ENCODE peak calls at places on chromosomes 11 and 22, in seven cellular contexts. N is cardiac fibroblast; P is right atrium auricular region; V is AG10803; M is coronary artery; E is CD4-positive, alpha-beta T cell; X is cardiac muscle cell. Q is an unnamed sample.

GRCh38 chr22:47375621-47376321 is 613.3 kb downstream of the TBC1D22A start:
- DNase-seq in V (no peak), M (no peak), E (no peak), P (no peak), X (no peak), N (no peak), Q (no peak)

GRCh38 chr11:44957051-44957515 is 6.4 kb upstream of the TP53I11 start:
- DNase-seq in E (no peak), M (no peak), P (no peak), X (peak), N (no peak), V (no peak), Q (no peak)

GRCh38 chr11:35632301-35632700 is 14.0 kb downstream of the FJX1 start:
- DNase-seq in M (no peak), P (no peak), X (no peak), V (peak), E (no peak), N (no peak), Q (no peak)

GRCh38 chr11:116687458-116688201 is 85.2 kb downstream of the BUD13 start:
- DNase-seq in V (no peak), M (no peak), P (peak), X (no peak), E (no peak), N (no peak), Q (no peak)

GRCh38 chr11:46273511-46274205 is 3.8 kb upstream of the CREB3L1 start:
- DNase-seq in N (peak), V (peak), X (peak), P (no peak), M (no peak), E (no peak), Q (no peak)

GRCh38 chr11:34333787-34334186 is 24.0 kb downstream of the ABTB2 start:
- DNase-seq in X (no peak), M (no peak), N (no peak), E (no peak), P (no peak), V (no peak), Q (no peak)

GRCh38 chr11:46050065-46050464 is 71.2 kb downstream of the PHF21A start:
- DNase-seq in X (peak), E (no peak), P (no peak), N (peak), M (no peak), V (peak), Q (peak)

GRCh38 chr11:113839842-113840241 is 35.5 kb downstream of the USP28 start:
- DNase-seq in E (no peak), V (no peak), M (no peak), X (no peak), N (no peak), P (no peak), Q (no peak)

GRCh38 chr11:58659404-58659803 is 36.9 kb downstream of the CNTF start:
- DNase-seq in E (no peak), N (no peak), P (no peak), M (no peak), X (no peak), V (no peak), Q (no peak)

GRCh38 chr11:124716596-124716995 is 23.1 kb upstream of the NRGN start:
- DNase-seq in V (peak), N (no peak), M (no peak), E (no peak), P (no peak), X (peak), Q (no peak)

GRCh38 chr22:50486561-50487289 is at the start of gene MIOX:
- DNase-seq in V (peak), M (no peak), P (no peak), N (no peak), X (no peak), E (no peak), Q (no peak)

GRCh38 chr22:41308054-41308453 is 6.7 kb downstream of the ZC3H7B start:
- DNase-seq in N (peak), M (no peak), X (peak), P (no peak), V (peak), E (no peak), Q (no peak)

GRCh38 chr11:128814856-128815705 is 52.0 kb downstream of the KCNJ1 start:
- DNase-seq in N (peak), V (peak), M (no peak), X (peak), P (peak), E (no peak), Q (peak)

GRCh38 chr22:46972901-46973831 is 210.7 kb downstream of the TBC1D22A start:
- DNase-seq in N (no peak), P (no peak), V (peak), M (peak), X (no peak), E (no peak), Q (no peak)

GRCh38 chr11:128901655-128902514 is 10.7 kb downstream of the KCNJ5 start:
- DNase-seq in N (no peak), P (no peak), V (no peak), M (no peak), X (no peak), E (no peak), Q (peak)

GRCh38 chr11:20066783-20067156 is 93.5 kb downstream of the DBX1 start:
- DNase-seq in E (no peak), V (no peak), M (no peak), X (no peak), N (no peak), P (no peak), Q (no peak)

GRCh38 chr22:25139062-25139461 is 60.6 kb upstream of the CRYBB3 start:
- DNase-seq in P (no peak), M (no peak), V (no peak), X (peak), E (no peak), N (peak), Q (no peak)

GRCh38 chr11:43996318-43996717 is 51.5 kb upstream of the ACCSL start:
- DNase-seq in M (peak), P (no peak), X (no peak), V (no peak), E (no peak), N (no peak), Q (no peak)

GRCh38 chr11:85379066-85379465 is 248.1 kb downstream of the DLG2 start:
- DNase-seq in X (no peak), N (no peak), V (no peak), E (no peak), M (no peak), P (no peak), Q (no peak)

GRCh38 chr22:43945632-43946390 is 9.4 kb upstream of the SAMM50 start:
- DNase-seq in P (no peak), E (peak), N (peak), M (no peak), V (peak), X (peak), Q (peak)

GRCh38 chr11:3865388-3866193 is 10.1 kb downstream of the STIM1 start:
- DNase-seq in M (no peak), N (peak), P (no peak), X (peak), V (peak), E (no peak), Q (no peak)

GRCh38 chr22:23888615-23889401 is 5.4 kb upstream of the MIF start:
- DNase-seq in X (peak), N (peak), M (no peak), V (peak), P (no peak), E (no peak), Q (no peak)

GRCh38 chr22:49724893-49725489 is 102.7 kb downstream of the BRD1 start:
- DNase-seq in P (peak), V (peak), N (peak), X (peak), E (peak), M (no peak), Q (peak)

GRCh38 chr11:76445122-76446084 is 585 bp downstream of the EMSY start:
- DNase-seq in V (peak), X (peak), N (peak), M (peak), P (peak), E (peak), Q (peak)

GRCh38 chr11:76448506-76448905 is 3.7 kb downstream of the EMSY start:
- DNase-seq in M (no peak), V (no peak), N (no peak), X (no peak), P (no peak), E (no peak), Q (no peak)

GRCh38 chr11:76444065-76444383 is 794 bp upstream of the EMSY start:
- DNase-seq in P (no peak), M (no peak), X (no peak), N (no peak), V (no peak), E (no peak), Q (no peak)

GRCh38 chr11:76443254-76443935 is 1.4 kb upstream of the EMSY start:
- DNase-seq in P (no peak), M (no peak), N (peak), E (no peak), V (no peak), X (peak), Q (no peak)

DNA sequence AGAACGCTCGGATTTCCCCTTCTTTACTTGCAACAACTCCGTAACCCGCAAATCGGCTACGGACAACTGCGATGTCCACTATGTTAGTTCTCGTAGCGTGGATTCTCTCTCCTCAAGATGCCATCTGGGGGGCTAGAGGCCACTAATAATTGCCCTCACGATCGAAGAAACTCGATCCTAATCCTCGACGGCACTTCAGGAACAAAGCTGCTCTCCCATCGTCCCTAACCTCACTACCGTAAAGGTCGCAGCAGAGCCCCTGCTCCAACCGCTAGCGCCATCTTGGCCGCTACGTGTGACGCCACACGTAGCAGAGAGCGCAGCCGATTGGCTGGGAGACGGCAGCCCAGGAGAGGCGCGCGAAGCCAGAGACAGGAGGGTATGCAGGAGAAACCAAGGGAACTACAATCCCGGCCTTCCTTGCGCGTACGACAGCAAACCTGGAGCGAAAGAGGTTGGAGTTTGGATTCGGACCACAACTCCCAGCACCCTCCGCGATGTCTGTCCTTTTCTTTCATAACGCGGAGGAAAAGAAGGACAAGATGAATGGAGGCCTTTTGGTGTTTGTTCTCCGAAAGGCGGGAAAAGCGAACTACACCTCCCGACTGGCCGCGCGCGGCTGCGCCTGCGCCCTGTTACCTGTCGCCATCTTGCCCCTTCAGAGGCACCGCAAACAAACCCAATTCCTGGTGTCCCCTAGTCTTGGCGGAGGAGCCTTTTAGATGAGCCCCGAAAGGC is at the start of gene EMSY:
- DNase-seq in M (peak), E (peak), P (peak), N (peak), X (peak), V (peak), Q (peak)
- TF ChIP-seq CTCF in M (no peak), E (no peak), P (no peak), N (no peak), X (no peak), V (no peak), Q (no peak)

GRCh38 chr22:38077595-38077994 is 6.4 kb downstream of the SLC16A8 start:
- DNase-seq in E (no peak), N (no peak), P (no peak), M (no peak), X (no peak), V (no peak), Q (no peak)

GRCh38 chr22:38075961-38076360 is 8.0 kb downstream of the SLC16A8 start:
- DNase-seq in P (no peak), X (no peak), V (no peak), E (no peak), N (no peak), M (no peak), Q (no peak)

GRCh38 chr22:38078046-38078840 is 5.7 kb downstream of the SLC16A8 start:
- DNase-seq in X (no peak), N (no peak), V (no peak), P (no peak), M (no peak), E (no peak), Q (no peak)

GRCh38 chr22:38075105-38075825 is 8.7 kb downstream of the SLC16A8 start:
- DNase-seq in E (no peak), P (no peak), M (no peak), N (no peak), X (no peak), V (no peak), Q (no peak)

GRCh38 chr22:38077096-38077495 is 6.9 kb downstream of the SLC16A8 start:
- DNase-seq in N (no peak), X (no peak), E (no peak), P (no peak), M (no peak), V (no peak), Q (no peak)
- TF ChIP-seq CTCF in N (no peak), X (no peak), E (no peak), P (no peak), M (no peak), V (no peak), Q (no peak)

GRCh38 chr22:27488456-27489224 is 312.9 kb downstream of the MN1 start:
- DNase-seq in V (no peak), E (no peak), N (no peak), M (no peak), P (no peak), X (peak), Q (no peak)
- TF ChIP-seq CTCF in V (no peak), E (no peak), N (no peak), M (no peak), P (no peak), X (no peak), Q (no peak)

GRCh38 chr11:64085915-64086262 is 50.2 kb downstream of the FLRT1 start:
- DNase-seq in E (no peak), P (no peak), V (no peak), M (no peak), N (no peak), X (no peak), Q (no peak)

GRCh38 chr11:64086263-64086938 is 50.7 kb downstream of the FLRT1 start:
- DNase-seq in E (no peak), X (peak), V (peak), M (no peak), P (no peak), N (peak), Q (no peak)

GRCh38 chr11:64084962-64085710 is 49.4 kb downstream of the FLRT1 start:
- DNase-seq in V (no peak), E (no peak), X (no peak), N (no peak), P (no peak), M (no peak), Q (no peak)

GRCh38 chr11:64083681-64084080 is 48.0 kb downstream of the FLRT1 start:
- DNase-seq in E (no peak), N (no peak), P (no peak), X (no peak), M (no peak), V (no peak), Q (no peak)

DNA sequence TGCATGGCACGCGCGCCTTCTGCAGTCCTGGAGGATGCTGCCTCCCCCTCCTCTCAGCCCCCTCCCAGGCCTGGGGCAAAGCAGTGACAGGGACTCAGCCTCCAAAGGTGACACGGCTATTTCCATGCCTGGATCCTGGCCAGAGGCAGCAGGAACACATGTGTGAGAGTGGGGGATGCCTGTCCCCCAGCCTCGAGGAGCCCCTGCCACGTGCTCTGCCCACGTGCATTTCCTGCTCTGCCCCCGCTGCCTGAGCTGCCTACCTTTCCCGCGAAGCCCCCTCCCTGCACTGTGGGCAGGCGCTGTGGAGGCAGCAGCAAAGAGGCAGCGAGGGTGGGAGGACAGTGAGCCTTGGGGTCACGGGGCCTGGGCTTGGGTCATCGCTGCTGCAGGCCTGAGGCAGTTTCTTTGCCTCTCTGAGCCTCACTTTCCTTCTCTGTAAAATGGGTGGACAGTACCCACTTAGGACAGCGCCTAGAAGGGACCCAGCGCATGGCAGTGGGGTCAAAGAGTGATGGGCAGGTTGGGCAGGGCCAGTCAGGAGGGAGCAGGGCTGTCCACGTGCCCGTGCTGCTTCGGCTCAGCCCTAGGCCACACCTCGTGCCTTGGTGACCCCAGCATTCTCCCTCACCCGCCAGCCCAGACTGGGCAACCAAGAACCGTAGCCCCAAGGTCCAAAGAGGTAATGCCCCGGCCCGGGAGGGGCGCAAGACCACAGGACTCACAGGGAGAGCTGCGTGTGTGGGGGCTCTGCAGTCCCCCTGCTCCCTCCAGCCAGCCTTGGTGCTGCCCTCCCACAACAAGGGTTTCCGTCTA is 48.6 kb downstream of the FLRT1 start:
- DNase-seq in P (no peak), X (no peak), M (no peak), N (no peak), V (no peak), E (no peak), Q (no peak)
- TF ChIP-seq CTCF in P (no peak), X (no peak), M (no peak), N (no peak), V (no peak), E (no peak), Q (no peak)

GRCh38 chr11:61747389-61748285 is 4.8 kb upstream of the MYRF start:
- DNase-seq in X (peak), M (no peak), N (peak), V (peak), E (peak), P (peak), Q (peak)
- TF ChIP-seq CTCF in X (peak), M (peak), N (peak), V (peak), E (peak), P (peak), Q (peak)

DNA sequence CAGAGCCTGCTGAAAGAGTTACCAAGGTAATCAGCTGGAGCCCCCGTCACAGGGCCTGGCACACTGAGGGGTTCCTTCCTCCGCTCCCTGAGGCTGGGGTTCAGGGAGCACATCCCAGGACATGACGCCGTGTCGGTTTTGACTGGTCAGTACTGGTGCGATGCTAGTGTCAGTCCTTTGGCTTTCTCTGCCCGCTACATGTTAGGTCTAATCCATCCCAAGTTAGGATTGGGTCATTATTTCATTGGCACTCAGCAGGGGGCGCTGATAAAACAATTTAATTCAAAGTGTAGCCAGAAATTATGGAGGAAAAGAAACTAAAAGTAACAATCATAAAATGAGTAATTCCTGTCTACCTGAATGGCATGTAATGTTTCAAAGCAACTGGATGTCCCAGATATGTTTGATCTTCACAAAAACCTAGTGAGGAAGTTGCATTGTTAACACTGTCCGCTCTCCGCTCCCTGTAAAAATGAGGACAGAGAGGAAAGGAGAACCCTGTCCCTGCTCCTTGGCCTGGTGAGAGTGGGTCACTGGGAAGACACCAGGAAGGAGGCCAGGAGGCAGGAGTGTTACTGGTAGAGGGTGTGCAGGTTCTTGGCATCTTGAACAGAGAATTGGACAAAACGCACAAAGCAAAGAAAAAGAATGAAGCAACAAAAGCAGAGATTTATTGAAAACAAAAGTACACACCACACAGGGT is 27.1 kb downstream of the TSKU start:
- DNase-seq in V (peak), X (peak), P (peak), E (no peak), M (peak), N (peak), Q (peak)
- TF ChIP-seq CTCF in V (peak), X (peak), P (peak), E (peak), M (peak), N (peak), Q (peak)

GRCh38 chr22:37177221-37177620 is 10.8 kb downstream of the C1QTNF6 start:
- DNase-seq in X (no peak), E (no peak), M (no peak), P (no peak), V (no peak), N (no peak), Q (no peak)

GRCh38 chr22:37175414-37176144 is 12.5 kb downstream of the C1QTNF6 start:
- DNase-seq in P (no peak), N (peak), M (peak), V (no peak), X (no peak), E (peak), Q (no peak)

GRCh38 chr22:37174964-37175363 is 13.1 kb downstream of the C1QTNF6 start:
- DNase-seq in X (no peak), N (no peak), E (no peak), P (no peak), M (peak), V (no peak), Q (no peak)

GRCh38 chr22:37177755-37178154 is 10.3 kb downstream of the C1QTNF6 start:
- DNase-seq in N (no peak), M (no peak), P (no peak), X (no peak), V (no peak), E (no peak), Q (no peak)

GRCh38 chr22:37176464-37177061 is 11.5 kb downstream of the C1QTNF6 start:
- DNase-seq in X (peak), N (peak), E (no peak), P (peak), M (no peak), V (peak), Q (no peak)
- TF ChIP-seq CTCF in X (peak), N (peak), E (no peak), P (no peak), M (no peak), V (peak), Q (no peak)

DNA sequence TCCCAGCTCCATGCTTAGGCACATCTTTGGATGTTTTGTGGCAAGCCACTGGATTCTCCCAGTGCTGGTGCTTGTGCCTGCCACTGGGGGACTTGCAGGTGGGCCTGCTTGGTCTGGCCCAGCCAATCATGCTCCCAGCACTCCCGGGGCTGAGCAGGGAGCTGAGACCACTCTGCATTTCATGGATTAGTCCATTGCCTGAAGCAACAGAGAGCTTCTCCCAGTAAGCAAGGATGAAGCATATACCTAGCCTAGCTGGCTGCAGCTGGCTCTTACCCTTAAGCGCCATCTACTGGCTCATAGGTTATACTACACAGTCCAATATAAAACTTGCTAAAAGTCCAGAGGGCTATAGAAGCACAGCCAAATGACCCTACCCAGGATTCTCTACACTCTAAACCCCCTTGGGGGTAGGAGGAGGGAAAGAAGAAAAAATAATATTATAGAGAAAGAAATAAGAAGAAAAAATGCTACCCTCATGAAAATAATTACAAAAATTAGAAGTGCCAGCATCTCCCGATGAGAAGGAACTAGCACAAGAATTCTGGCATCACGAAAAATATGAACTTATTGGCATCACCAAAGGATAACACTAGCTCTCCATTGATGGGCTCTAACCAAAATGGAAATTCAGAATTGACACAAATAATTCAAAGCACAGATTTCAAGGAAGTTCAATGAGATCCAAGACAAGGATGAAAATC is 275.3 kb downstream of the C11orf87 start:
- DNase-seq in V (peak), P (no peak), X (peak), N (peak), M (no peak), E (no peak), Q (peak)
- TF ChIP-seq CTCF in V (peak), P (no peak), X (peak), N (peak), M (no peak), E (no peak), Q (peak)